ENCODE peak calls at places on chromosomes 13 and 19, in nine cellular contexts. D is cerebellar nuclear complex; K is NCI-H1105 treated with DMSO at 0.1 percent for 48 hours; S is dermis blood vessel endothelial cell; V is BJ; A is LNCaP clone FGC; E is activated naive CD4-positive, alpha-beta T cell treated with anti-CD3 and anti-CD28 coated beads for 36 hours; W is GM12878; I is GM06990. J is an unnamed sample.

GRCh38 chr13:72805663-72806341 is 23.9 kb downstream of the PIBF1 start:
- DNase-seq in E (no peak), D (no peak), A (no peak), V (no peak), I (no peak), K (no peak), S (no peak), W (no peak), J (no peak)

GRCh38 chr19:49691243-49692101 is 556 bp downstream of the CPT1C start:
- DNase-seq in I (no peak), S (peak), K (peak), W (no peak), D (no peak), A (no peak), E (peak), V (no peak), J (no peak)

GRCh38 chr13:83498486-83499190 is 383.6 kb downstream of the SLITRK1 start:
- DNase-seq in I (no peak), W (no peak), E (no peak), V (peak), K (no peak), S (no peak), D (no peak), A (peak), J (no peak)

GRCh38 chr13:97274782-97275252 is 52.7 kb downstream of the MBNL2 start:
- DNase-seq in K (peak), I (no peak), D (no peak), S (no peak), A (no peak), W (no peak), V (peak), E (no peak), J (no peak)

GRCh38 chr19:54154603-54155345 is 4.7 kb downstream of the LENG1 start:
- DNase-seq in E (peak), K (no peak), W (no peak), D (no peak), S (peak), A (no peak), I (no peak), V (no peak), J (no peak)

GRCh38 chr13:41580345-41580744 is 123.0 kb downstream of the RGCC start:
- DNase-seq in A (no peak), D (no peak), W (no peak), S (no peak), I (no peak), K (no peak), V (no peak), E (no peak), J (no peak)

GRCh38 chr13:106008540-106008939 is 526.9 kb downstream of the EFNB2 start:
- DNase-seq in V (no peak), I (no peak), K (no peak), W (no peak), A (no peak), S (no peak), E (no peak), D (no peak), J (no peak)

GRCh38 chr19:48249502-48250014 is 6.2 kb downstream of the CARD8 start:
- DNase-seq in W (peak), D (no peak), S (peak), K (no peak), E (peak), A (no peak), I (peak), V (no peak), J (no peak)

GRCh38 chr13:78630509-78630908 is 27.2 kb upstream of the POU4F1 start:
- DNase-seq in D (no peak), S (no peak), K (no peak), I (no peak), A (no peak), E (no peak), W (no peak), V (no peak), J (no peak)

GRCh38 chr13:100634686-100635085 is 39.9 kb downstream of the TMTC4 start:
- DNase-seq in S (no peak), W (no peak), I (no peak), E (no peak), D (no peak), K (no peak), V (no peak), A (no peak), J (no peak)

GRCh38 chr19:58279042-58279924 is 528 bp downstream of the ZNF8 start:
- DNase-seq in S (peak), A (no peak), V (no peak), W (no peak), I (no peak), E (peak), K (peak), D (no peak), J (no peak)

GRCh38 chr13:97142452-97142851 is 79.7 kb upstream of the MBNL2 start:
- DNase-seq in I (no peak), K (no peak), W (no peak), S (peak), V (no peak), D (no peak), A (no peak), E (no peak), J (no peak)

GRCh38 chr13:27012482-27013197 is 159.0 kb downstream of the USP12 start:
- DNase-seq in I (no peak), S (no peak), A (no peak), V (peak), D (no peak), E (no peak), K (no peak), W (no peak), J (no peak)

GRCh38 chr13:50712469-50712868 is 131.0 kb downstream of the DLEU7 start:
- DNase-seq in E (no peak), I (no peak), W (no peak), D (peak), A (no peak), V (no peak), S (no peak), K (no peak), J (no peak)

GRCh38 chr19:11538232-11539036 is at the start of gene CNN1:
- DNase-seq in S (peak), V (peak), K (no peak), D (no peak), W (no peak), E (no peak), A (no peak), I (no peak), J (no peak)

GRCh38 chr19:49771674-49772139 is 4.9 kb downstream of the AP2A1 start:
- DNase-seq in D (no peak), E (no peak), A (no peak), K (no peak), I (no peak), W (no peak), S (no peak), V (no peak), J (no peak)

GRCh38 chr13:31049833-31050232 is 111.9 kb downstream of the HSPH1 start:
- DNase-seq in V (no peak), I (no peak), K (no peak), D (no peak), A (no peak), S (no peak), E (no peak), W (no peak), J (no peak)

GRCh38 chr19:32067686-32068085 is 277.7 kb upstream of the ZNF507 start:
- DNase-seq in I (no peak), D (no peak), W (no peak), E (no peak), V (no peak), S (no peak), K (no peak), A (no peak), J (no peak)

GRCh38 chr13:20964904-20965303 is 62.4 kb upstream of the XPO4 start:
- DNase-seq in A (no peak), D (no peak), S (no peak), I (no peak), V (no peak), E (no peak), K (no peak), W (no peak), J (no peak)

GRCh38 chr19:45189971-45190370 is 11.4 kb downstream of the BLOC1S3 start:
- DNase-seq in D (no peak), V (no peak), E (no peak), I (no peak), K (no peak), A (no peak), S (no peak), W (no peak), J (no peak)

GRCh38 chr19:34667349-34668076 is 9.4 kb downstream of the SCGB2B2 start:
- DNase-seq in V (no peak), E (no peak), A (no peak), K (peak), D (no peak), W (no peak), I (no peak), S (peak), J (no peak)

GRCh38 chr13:23488442-23488841 is 54.9 kb upstream of the SACS start:
- DNase-seq in K (no peak), W (no peak), S (peak), E (no peak), I (no peak), D (no peak), A (peak), V (no peak), J (no peak)

GRCh38 chr19:38442736-38443135 is 9.2 kb downstream of the RYR1 start:
- DNase-seq in K (no peak), W (no peak), A (no peak), S (no peak), I (no peak), V (no peak), D (no peak), E (no peak), J (no peak)

GRCh38 chr13:85379433-85379832 is 419.8 kb downstream of the SLITRK6 start:
- DNase-seq in I (no peak), S (no peak), K (no peak), E (no peak), D (no peak), A (no peak), V (no peak), W (no peak), J (no peak)

GRCh38 chr19:31560021-31560770 is 211.0 kb upstream of the TSHZ3 start:
- DNase-seq in E (no peak), S (no peak), V (no peak), W (no peak), D (no peak), I (no peak), K (no peak), A (no peak), J (no peak)

GRCh38 chr13:29858667-29859066 is 8.2 kb upstream of the UBL3 start:
- DNase-seq in V (no peak), E (no peak), A (no peak), S (no peak), I (no peak), W (no peak), K (no peak), D (no peak), J (no peak)

GRCh38 chr19:54204767-54205468 is 4.3 kb downstream of the RPS9 start:
- DNase-seq in I (no peak), E (no peak), V (no peak), D (no peak), W (no peak), K (no peak), A (no peak), S (no peak), J (no peak)

GRCh38 chr13:33838567-33839131 is 20.7 kb downstream of the RFC3 start:
- DNase-seq in V (no peak), E (no peak), A (no peak), S (no peak), K (no peak), I (no peak), W (no peak), D (no peak), J (no peak)

GRCh38 chr19:38024991-38025716 is 118.1 kb downstream of the SIPA1L3 start:
- DNase-seq in V (no peak), W (no peak), A (no peak), E (no peak), K (no peak), D (no peak), I (no peak), S (peak), J (no peak)

GRCh38 chr19:33947565-33947964 is 150.9 kb downstream of the KCTD15 start:
- DNase-seq in K (no peak), S (peak), A (no peak), E (no peak), D (no peak), W (no peak), I (no peak), V (no peak), J (no peak)

GRCh38 chr19:9406798-9407352 is 28.5 kb downstream of the ZNF266 start:
- DNase-seq in K (no peak), D (no peak), I (peak), A (peak), V (peak), S (peak), W (no peak), E (peak), J (no peak)

GRCh38 chr19:2960120-2960519 is 15.3 kb upstream of the ZNF77 start:
- DNase-seq in W (no peak), D (no peak), A (no peak), S (no peak), I (no peak), E (no peak), V (no peak), K (no peak), J (no peak)

GRCh38 chr13:59633290-59633689 is 530.4 kb downstream of the DIAPH3 start:
- DNase-seq in A (no peak), I (no peak), D (no peak), K (no peak), S (peak), W (no peak), E (no peak), V (no peak), J (no peak)

GRCh38 chr19:2051771-2052704 is 994 bp upstream of the MKNK2 start:
- DNase-seq in E (peak), W (peak), D (no peak), I (peak), K (no peak), V (no peak), S (peak), A (no peak), J (no peak)

GRCh38 chr19:30450101-30450500 is 77.9 kb downstream of the ZNF536 start:
- DNase-seq in I (no peak), W (no peak), V (no peak), S (peak), K (peak), E (no peak), A (no peak), D (no peak), J (no peak)

GRCh38 chr13:41751277-41751676 is 209.6 kb downstream of the VWA8 start:
- DNase-seq in V (no peak), S (no peak), A (no peak), I (no peak), W (no peak), K (no peak), D (no peak), E (no peak), J (no peak)

J was measured in cortex of kidney.